ENCODE peak calls at places on chromosomes 11 and 22, in ten cellular contexts. One of them, this sample, is unnamed.

GRCh38 chr22:25754527-25755202 is 12.7 kb downstream of the MYO18B start:
- DNase-seq in stimulated activated CD8-positive, alpha-beta memory T cell treated with anti-CD3 and anti-CD28 coated beads, Interleukin-7, amount 100 ng/mL, for 1 hour: no peak
- DNase-seq in adrenal gland: peak
- DNase-seq in NCI-H1092: no peak
- DNase-seq in T-cell: no peak
- DNase-seq in central memory CD4-positive, alpha-beta T cell: no peak
- DNase-seq in IMR-90: peak
- DNase-seq in neuronal stem cell: no peak
- DNase-seq in activated CD8-positive, alpha-beta memory T cell treated with anti-CD3 and anti-CD28 coated beads for 4 hours: no peak
- DNase-seq in pulmonary artery endothelial cell: peak
- DNase-seq in this sample: no peak

GRCh38 chr11:104422320-104422944 is 258.5 kb upstream of the PDGFD start:
- DNase-seq in stimulated activated CD8-positive, alpha-beta memory T cell treated with anti-CD3 and anti-CD28 coated beads, Interleukin-7, amount 100 ng/mL, for 1 hour: no peak
- DNase-seq in adrenal gland: no peak
- DNase-seq in NCI-H1092: no peak
- DNase-seq in T-cell: no peak
- DNase-seq in central memory CD4-positive, alpha-beta T cell: no peak
- DNase-seq in IMR-90: no peak
- DNase-seq in neuronal stem cell: no peak
- DNase-seq in activated CD8-positive, alpha-beta memory T cell treated with anti-CD3 and anti-CD28 coated beads for 4 hours: no peak
- DNase-seq in pulmonary artery endothelial cell: no peak
- DNase-seq in this sample: no peak

GRCh38 chr11:131584694-131585592 is 214.5 kb downstream of the NTM start:
- DNase-seq in stimulated activated CD8-positive, alpha-beta memory T cell treated with anti-CD3 and anti-CD28 coated beads, Interleukin-7, amount 100 ng/mL, for 1 hour: no peak
- DNase-seq in adrenal gland: no peak
- DNase-seq in NCI-H1092: no peak
- DNase-seq in T-cell: no peak
- DNase-seq in central memory CD4-positive, alpha-beta T cell: no peak
- DNase-seq in IMR-90: no peak
- DNase-seq in neuronal stem cell: no peak
- DNase-seq in activated CD8-positive, alpha-beta memory T cell treated with anti-CD3 and anti-CD28 coated beads for 4 hours: no peak
- DNase-seq in pulmonary artery endothelial cell: no peak
- DNase-seq in this sample: no peak

GRCh38 chr22:28829358-28830181 is 29.2 kb upstream of the XBP1 start:
- DNase-seq in stimulated activated CD8-positive, alpha-beta memory T cell treated with anti-CD3 and anti-CD28 coated beads, Interleukin-7, amount 100 ng/mL, for 1 hour: peak
- DNase-seq in adrenal gland: peak
- DNase-seq in NCI-H1092: peak
- DNase-seq in T-cell: peak
- DNase-seq in central memory CD4-positive, alpha-beta T cell: peak
- DNase-seq in IMR-90: peak
- DNase-seq in neuronal stem cell: peak
- DNase-seq in activated CD8-positive, alpha-beta memory T cell treated with anti-CD3 and anti-CD28 coated beads for 4 hours: peak
- DNase-seq in pulmonary artery endothelial cell: peak
- DNase-seq in this sample: peak

GRCh38 chr22:29475550-29475949 is 4.5 kb upstream of the NEFH start:
- DNase-seq in stimulated activated CD8-positive, alpha-beta memory T cell treated with anti-CD3 and anti-CD28 coated beads, Interleukin-7, amount 100 ng/mL, for 1 hour: no peak
- DNase-seq in adrenal gland: no peak
- DNase-seq in NCI-H1092: no peak
- DNase-seq in T-cell: no peak
- DNase-seq in central memory CD4-positive, alpha-beta T cell: no peak
- DNase-seq in IMR-90: no peak
- DNase-seq in neuronal stem cell: no peak
- DNase-seq in activated CD8-positive, alpha-beta memory T cell treated with anti-CD3 and anti-CD28 coated beads for 4 hours: no peak
- DNase-seq in pulmonary artery endothelial cell: no peak
- DNase-seq in this sample: peak

GRCh38 chr11:3840289-3840869 is 380 bp downstream of the RHOG start:
- DNase-seq in stimulated activated CD8-positive, alpha-beta memory T cell treated with anti-CD3 and anti-CD28 coated beads, Interleukin-7, amount 100 ng/mL, for 1 hour: no peak
- DNase-seq in adrenal gland: peak
- DNase-seq in NCI-H1092: no peak
- DNase-seq in T-cell: peak
- DNase-seq in central memory CD4-positive, alpha-beta T cell: peak
- DNase-seq in IMR-90: no peak
- DNase-seq in neuronal stem cell: peak
- DNase-seq in activated CD8-positive, alpha-beta memory T cell treated with anti-CD3 and anti-CD28 coated beads for 4 hours: no peak
- DNase-seq in pulmonary artery endothelial cell: no peak
- DNase-seq in this sample: peak

GRCh38 chr22:44648085-44648820 is 53.8 kb upstream of the PRR5 start:
- DNase-seq in stimulated activated CD8-positive, alpha-beta memory T cell treated with anti-CD3 and anti-CD28 coated beads, Interleukin-7, amount 100 ng/mL, for 1 hour: no peak
- DNase-seq in adrenal gland: peak
- DNase-seq in NCI-H1092: no peak
- DNase-seq in T-cell: no peak
- DNase-seq in central memory CD4-positive, alpha-beta T cell: no peak
- DNase-seq in IMR-90: peak
- DNase-seq in neuronal stem cell: no peak
- DNase-seq in activated CD8-positive, alpha-beta memory T cell treated with anti-CD3 and anti-CD28 coated beads for 4 hours: no peak
- DNase-seq in pulmonary artery endothelial cell: no peak
- DNase-seq in this sample: no peak

GRCh38 chr11:64088159-64089026 is 52.7 kb downstream of the FLRT1 start:
- DNase-seq in stimulated activated CD8-positive, alpha-beta memory T cell treated with anti-CD3 and anti-CD28 coated beads, Interleukin-7, amount 100 ng/mL, for 1 hour: no peak
- DNase-seq in adrenal gland: no peak
- DNase-seq in NCI-H1092: peak
- DNase-seq in T-cell: no peak
- DNase-seq in central memory CD4-positive, alpha-beta T cell: no peak
- DNase-seq in IMR-90: no peak
- DNase-seq in neuronal stem cell: no peak
- DNase-seq in activated CD8-positive, alpha-beta memory T cell treated with anti-CD3 and anti-CD28 coated beads for 4 hours: no peak
- DNase-seq in pulmonary artery endothelial cell: no peak
- DNase-seq in this sample: no peak

GRCh38 chr11:84022221-84022620 is 736.1 kb upstream of the CCDC90B start:
- DNase-seq in stimulated activated CD8-positive, alpha-beta memory T cell treated with anti-CD3 and anti-CD28 coated beads, Interleukin-7, amount 100 ng/mL, for 1 hour: no peak
- DNase-seq in adrenal gland: no peak
- DNase-seq in NCI-H1092: no peak
- DNase-seq in T-cell: no peak
- DNase-seq in central memory CD4-positive, alpha-beta T cell: no peak
- DNase-seq in IMR-90: no peak
- DNase-seq in neuronal stem cell: peak
- DNase-seq in activated CD8-positive, alpha-beta memory T cell treated with anti-CD3 and anti-CD28 coated beads for 4 hours: no peak
- DNase-seq in pulmonary artery endothelial cell: no peak
- DNase-seq in this sample: no peak

GRCh38 chr22:48410536-48410935 is 1417.1 kb downstream of the BRD1 start:
- DNase-seq in stimulated activated CD8-positive, alpha-beta memory T cell treated with anti-CD3 and anti-CD28 coated beads, Interleukin-7, amount 100 ng/mL, for 1 hour: no peak
- DNase-seq in adrenal gland: no peak
- DNase-seq in NCI-H1092: no peak
- DNase-seq in T-cell: no peak
- DNase-seq in central memory CD4-positive, alpha-beta T cell: no peak
- DNase-seq in IMR-90: no peak
- DNase-seq in neuronal stem cell: no peak
- DNase-seq in activated CD8-positive, alpha-beta memory T cell treated with anti-CD3 and anti-CD28 coated beads for 4 hours: no peak
- DNase-seq in pulmonary artery endothelial cell: no peak
- DNase-seq in this sample: no peak

GRCh38 chr22:46574993-46575914 is 37.8 kb upstream of the CELSR1 start:
- DNase-seq in stimulated activated CD8-positive, alpha-beta memory T cell treated with anti-CD3 and anti-CD28 coated beads, Interleukin-7, amount 100 ng/mL, for 1 hour: no peak
- DNase-seq in adrenal gland: peak
- DNase-seq in NCI-H1092: no peak
- DNase-seq in T-cell: no peak
- DNase-seq in central memory CD4-positive, alpha-beta T cell: no peak
- DNase-seq in IMR-90: no peak
- DNase-seq in neuronal stem cell: no peak
- DNase-seq in activated CD8-positive, alpha-beta memory T cell treated with anti-CD3 and anti-CD28 coated beads for 4 hours: no peak
- DNase-seq in pulmonary artery endothelial cell: peak
- DNase-seq in this sample: no peak

GRCh38 chr11:12842933-12843636 is 166.0 kb upstream of the RASSF10 start:
- DNase-seq in stimulated activated CD8-positive, alpha-beta memory T cell treated with anti-CD3 and anti-CD28 coated beads, Interleukin-7, amount 100 ng/mL, for 1 hour: no peak
- DNase-seq in adrenal gland: no peak
- DNase-seq in NCI-H1092: peak
- DNase-seq in T-cell: no peak
- DNase-seq in central memory CD4-positive, alpha-beta T cell: no peak
- DNase-seq in IMR-90: no peak
- DNase-seq in neuronal stem cell: peak
- DNase-seq in activated CD8-positive, alpha-beta memory T cell treated with anti-CD3 and anti-CD28 coated beads for 4 hours: no peak
- DNase-seq in pulmonary artery endothelial cell: peak
- DNase-seq in this sample: no peak

GRCh38 chr11:77096591-77097019 is 6.0 kb upstream of the OMP start:
- DNase-seq in stimulated activated CD8-positive, alpha-beta memory T cell treated with anti-CD3 and anti-CD28 coated beads, Interleukin-7, amount 100 ng/mL, for 1 hour: no peak
- DNase-seq in adrenal gland: no peak
- DNase-seq in NCI-H1092: no peak
- DNase-seq in T-cell: no peak
- DNase-seq in central memory CD4-positive, alpha-beta T cell: no peak
- DNase-seq in IMR-90: no peak
- DNase-seq in neuronal stem cell: no peak
- DNase-seq in activated CD8-positive, alpha-beta memory T cell treated with anti-CD3 and anti-CD28 coated beads for 4 hours: no peak
- DNase-seq in pulmonary artery endothelial cell: no peak
- DNase-seq in this sample: no peak

GRCh38 chr11:27861706-27862430 is 161.6 kb upstream of the BDNF start:
- DNase-seq in stimulated activated CD8-positive, alpha-beta memory T cell treated with anti-CD3 and anti-CD28 coated beads, Interleukin-7, amount 100 ng/mL, for 1 hour: no peak
- DNase-seq in adrenal gland: peak
- DNase-seq in NCI-H1092: no peak
- DNase-seq in T-cell: no peak
- DNase-seq in central memory CD4-positive, alpha-beta T cell: no peak
- DNase-seq in IMR-90: peak
- DNase-seq in neuronal stem cell: no peak
- DNase-seq in activated CD8-positive, alpha-beta memory T cell treated with anti-CD3 and anti-CD28 coated beads for 4 hours: no peak
- DNase-seq in pulmonary artery endothelial cell: no peak
- DNase-seq in this sample: no peak

GRCh38 chr11:70891844-70892380 is 360.5 kb downstream of the SHANK2 start:
- DNase-seq in stimulated activated CD8-positive, alpha-beta memory T cell treated with anti-CD3 and anti-CD28 coated beads, Interleukin-7, amount 100 ng/mL, for 1 hour: no peak
- DNase-seq in adrenal gland: no peak
- DNase-seq in NCI-H1092: no peak
- DNase-seq in T-cell: no peak
- DNase-seq in central memory CD4-positive, alpha-beta T cell: no peak
- DNase-seq in IMR-90: no peak
- DNase-seq in neuronal stem cell: no peak
- DNase-seq in activated CD8-positive, alpha-beta memory T cell treated with anti-CD3 and anti-CD28 coated beads for 4 hours: no peak
- DNase-seq in pulmonary artery endothelial cell: no peak
- DNase-seq in this sample: no peak

GRCh38 chr22:39559456-39560105 is 11.0 kb upstream of the CACNA1I start:
- DNase-seq in stimulated activated CD8-positive, alpha-beta memory T cell treated with anti-CD3 and anti-CD28 coated beads, Interleukin-7, amount 100 ng/mL, for 1 hour: no peak
- DNase-seq in adrenal gland: peak
- DNase-seq in NCI-H1092: no peak
- DNase-seq in T-cell: no peak
- DNase-seq in central memory CD4-positive, alpha-beta T cell: no peak
- DNase-seq in IMR-90: no peak
- DNase-seq in neuronal stem cell: no peak
- DNase-seq in activated CD8-positive, alpha-beta memory T cell treated with anti-CD3 and anti-CD28 coated beads for 4 hours: no peak
- DNase-seq in pulmonary artery endothelial cell: no peak
- DNase-seq in this sample: no peak

GRCh38 chr11:111105566-111105965 is 140.0 kb upstream of the POU2AF2 start:
- DNase-seq in stimulated activated CD8-positive, alpha-beta memory T cell treated with anti-CD3 and anti-CD28 coated beads, Interleukin-7, amount 100 ng/mL, for 1 hour: no peak
- DNase-seq in adrenal gland: no peak
- DNase-seq in NCI-H1092: no peak
- DNase-seq in T-cell: no peak
- DNase-seq in central memory CD4-positive, alpha-beta T cell: no peak
- DNase-seq in IMR-90: peak
- DNase-seq in neuronal stem cell: no peak
- DNase-seq in activated CD8-positive, alpha-beta memory T cell treated with anti-CD3 and anti-CD28 coated beads for 4 hours: no peak
- DNase-seq in pulmonary artery endothelial cell: no peak
- DNase-seq in this sample: no peak

GRCh38 chr11:95337175-95337957 is 106.4 kb upstream of the SESN3 start:
- DNase-seq in stimulated activated CD8-positive, alpha-beta memory T cell treated with anti-CD3 and anti-CD28 coated beads, Interleukin-7, amount 100 ng/mL, for 1 hour: no peak
- DNase-seq in adrenal gland: peak
- DNase-seq in NCI-H1092: peak
- DNase-seq in T-cell: peak
- DNase-seq in central memory CD4-positive, alpha-beta T cell: peak
- DNase-seq in IMR-90: peak
- DNase-seq in neuronal stem cell: peak
- DNase-seq in activated CD8-positive, alpha-beta memory T cell treated with anti-CD3 and anti-CD28 coated beads for 4 hours: no peak
- DNase-seq in pulmonary artery endothelial cell: no peak
- DNase-seq in this sample: peak

GRCh38 chr11:9263840-9264380 is 1.2 kb downstream of the DENND5A start:
- DNase-seq in stimulated activated CD8-positive, alpha-beta memory T cell treated with anti-CD3 and anti-CD28 coated beads, Interleukin-7, amount 100 ng/mL, for 1 hour: no peak
- DNase-seq in adrenal gland: no peak
- DNase-seq in NCI-H1092: no peak
- DNase-seq in T-cell: no peak
- DNase-seq in central memory CD4-positive, alpha-beta T cell: peak
- DNase-seq in IMR-90: peak
- DNase-seq in neuronal stem cell: no peak
- DNase-seq in activated CD8-positive, alpha-beta memory T cell treated with anti-CD3 and anti-CD28 coated beads for 4 hours: peak
- DNase-seq in pulmonary artery endothelial cell: no peak
- DNase-seq in this sample: no peak

GRCh38 chr22:35509451-35509850 is 31.2 kb upstream of the RASD2 start:
- DNase-seq in stimulated activated CD8-positive, alpha-beta memory T cell treated with anti-CD3 and anti-CD28 coated beads, Interleukin-7, amount 100 ng/mL, for 1 hour: no peak
- DNase-seq in adrenal gland: no peak
- DNase-seq in NCI-H1092: no peak
- DNase-seq in T-cell: no peak
- DNase-seq in central memory CD4-positive, alpha-beta T cell: no peak
- DNase-seq in IMR-90: no peak
- DNase-seq in neuronal stem cell: no peak
- DNase-seq in activated CD8-positive, alpha-beta memory T cell treated with anti-CD3 and anti-CD28 coated beads for 4 hours: no peak
- DNase-seq in pulmonary artery endothelial cell: no peak
- DNase-seq in this sample: no peak

GRCh38 chr11:62120001-62120400 is 3.8 kb upstream of the INCENP start:
- DNase-seq in stimulated activated CD8-positive, alpha-beta memory T cell treated with anti-CD3 and anti-CD28 coated beads, Interleukin-7, amount 100 ng/mL, for 1 hour: no peak
- DNase-seq in adrenal gland: no peak
- DNase-seq in NCI-H1092: no peak
- DNase-seq in T-cell: no peak
- DNase-seq in central memory CD4-positive, alpha-beta T cell: no peak
- DNase-seq in IMR-90: no peak
- DNase-seq in neuronal stem cell: no peak
- DNase-seq in activated CD8-positive, alpha-beta memory T cell treated with anti-CD3 and anti-CD28 coated beads for 4 hours: no peak
- DNase-seq in pulmonary artery endothelial cell: no peak
- DNase-seq in this sample: no peak

GRCh38 chr22:49903322-49904039 is 14.8 kb downstream of the ALG12 start:
- DNase-seq in stimulated activated CD8-positive, alpha-beta memory T cell treated with anti-CD3 and anti-CD28 coated beads, Interleukin-7, amount 100 ng/mL, for 1 hour: no peak
- DNase-seq in adrenal gland: no peak
- DNase-seq in NCI-H1092: peak
- DNase-seq in T-cell: no peak
- DNase-seq in central memory CD4-positive, alpha-beta T cell: no peak
- DNase-seq in IMR-90: no peak
- DNase-seq in neuronal stem cell: no peak
- DNase-seq in activated CD8-positive, alpha-beta memory T cell treated with anti-CD3 and anti-CD28 coated beads for 4 hours: no peak
- DNase-seq in pulmonary artery endothelial cell: no peak
- DNase-seq in this sample: no peak

GRCh38 chr11:134740590-134741342 is 328.7 kb upstream of the B3GAT1 start:
- DNase-seq in stimulated activated CD8-positive, alpha-beta memory T cell treated with anti-CD3 and anti-CD28 coated beads, Interleukin-7, amount 100 ng/mL, for 1 hour: no peak
- DNase-seq in adrenal gland: no peak
- DNase-seq in NCI-H1092: no peak
- DNase-seq in T-cell: no peak
- DNase-seq in central memory CD4-positive, alpha-beta T cell: no peak
- DNase-seq in IMR-90: no peak
- DNase-seq in neuronal stem cell: no peak
- DNase-seq in activated CD8-positive, alpha-beta memory T cell treated with anti-CD3 and anti-CD28 coated beads for 4 hours: no peak
- DNase-seq in pulmonary artery endothelial cell: no peak
- DNase-seq in this sample: no peak

GRCh38 chr22:29073618-29074275 is 912 bp downstream of the KREMEN1 start:
- DNase-seq in stimulated activated CD8-positive, alpha-beta memory T cell treated with anti-CD3 and anti-CD28 coated beads, Interleukin-7, amount 100 ng/mL, for 1 hour: no peak
- DNase-seq in adrenal gland: peak
- DNase-seq in NCI-H1092: no peak
- DNase-seq in T-cell: no peak
- DNase-seq in central memory CD4-positive, alpha-beta T cell: no peak
- DNase-seq in IMR-90: no peak
- DNase-seq in neuronal stem cell: no peak
- DNase-seq in activated CD8-positive, alpha-beta memory T cell treated with anti-CD3 and anti-CD28 coated beads for 4 hours: no peak
- DNase-seq in pulmonary artery endothelial cell: no peak
- DNase-seq in this sample: peak

GRCh38 chr11:70073188-70073817 is 4.8 kb upstream of the ANO1 start:
- DNase-seq in stimulated activated CD8-positive, alpha-beta memory T cell treated with anti-CD3 and anti-CD28 coated beads, Interleukin-7, amount 100 ng/mL, for 1 hour: no peak
- DNase-seq in adrenal gland: no peak
- DNase-seq in NCI-H1092: no peak
- DNase-seq in T-cell: no peak
- DNase-seq in central memory CD4-positive, alpha-beta T cell: no peak
- DNase-seq in IMR-90: peak
- DNase-seq in neuronal stem cell: no peak
- DNase-seq in activated CD8-positive, alpha-beta memory T cell treated with anti-CD3 and anti-CD28 coated beads for 4 hours: no peak
- DNase-seq in pulmonary artery endothelial cell: no peak
- DNase-seq in this sample: no peak

GRCh38 chr11:112968988-112969714 is 7.9 kb downstream of the NCAM1 start:
- DNase-seq in stimulated activated CD8-positive, alpha-beta memory T cell treated with anti-CD3 and anti-CD28 coated beads, Interleukin-7, amount 100 ng/mL, for 1 hour: no peak
- DNase-seq in adrenal gland: no peak
- DNase-seq in NCI-H1092: no peak
- DNase-seq in T-cell: no peak
- DNase-seq in central memory CD4-positive, alpha-beta T cell: no peak
- DNase-seq in IMR-90: no peak
- DNase-seq in neuronal stem cell: no peak
- DNase-seq in activated CD8-positive, alpha-beta memory T cell treated with anti-CD3 and anti-CD28 coated beads for 4 hours: no peak
- DNase-seq in pulmonary artery endothelial cell: no peak
- DNase-seq in this sample: no peak

GRCh38 chr11:35247428-35247827 is 108.5 kb downstream of the CD44 start:
- DNase-seq in stimulated activated CD8-positive, alpha-beta memory T cell treated with anti-CD3 and anti-CD28 coated beads, Interleukin-7, amount 100 ng/mL, for 1 hour: peak
- DNase-seq in adrenal gland: no peak
- DNase-seq in NCI-H1092: no peak
- DNase-seq in T-cell: peak
- DNase-seq in central memory CD4-positive, alpha-beta T cell: peak
- DNase-seq in IMR-90: no peak
- DNase-seq in neuronal stem cell: no peak
- DNase-seq in activated CD8-positive, alpha-beta memory T cell treated with anti-CD3 and anti-CD28 coated beads for 4 hours: peak
- DNase-seq in pulmonary artery endothelial cell: no peak
- DNase-seq in this sample: no peak

This sample was measured in activated B cell treated with CpG ODN at 0.5 μM for 24 hours.